ENCODE peak calls at places on chromosomes 7 and 10, in eight cellular contexts. M, K, V, Z, T, I, G and P are unnamed samples.

GRCh38 chr10:117677239-117677638 is 134.7 kb downstream of the EMX2 start:
- DNase-seq in M (no peak), K (no peak), V (no peak), Z (no peak), T (no peak), I (no peak), G (no peak), P (no peak)

GRCh38 chr10:92124524-92125168 is 166.2 kb downstream of the CPEB3 start:
- DNase-seq in M (peak), K (peak), V (peak), Z (no peak), T (no peak), I (peak), G (no peak), P (peak)

GRCh38 chr10:127976286-127976685 is 69.4 kb downstream of the PTPRE start:
- DNase-seq in M (no peak), K (no peak), V (no peak), Z (no peak), T (no peak), I (no peak), G (no peak), P (no peak)

GRCh38 chr7:49911906-49912305 is 138.5 kb downstream of the VWC2 start:
- DNase-seq in M (no peak), K (no peak), V (no peak), Z (no peak), T (no peak), I (no peak), G (no peak), P (no peak)

GRCh38 chr10:15621116-15621515 is 98.6 kb downstream of the ITGA8 start:
- DNase-seq in M (no peak), K (no peak), V (no peak), Z (no peak), T (no peak), I (no peak), G (no peak), P (no peak)

GRCh38 chr7:33837356-33837851 is 67.9 kb upstream of the BMPER start:
- DNase-seq in M (no peak), K (no peak), V (no peak), Z (no peak), T (no peak), I (no peak), G (no peak), P (no peak)

GRCh38 chr7:101632641-101633040 is 3.5 kb upstream of the MYL10 start:
- DNase-seq in M (no peak), K (peak), V (no peak), Z (no peak), T (no peak), I (no peak), G (no peak), P (no peak)

GRCh38 chr7:66348959-66349358 is 143.8 kb downstream of the TPST1 start:
- DNase-seq in M (no peak), K (no peak), V (no peak), Z (no peak), T (peak), I (no peak), G (no peak), P (no peak)

GRCh38 chr10:50447691-50448090 is 176.1 kb downstream of the SGMS1 start:
- DNase-seq in M (no peak), K (no peak), V (no peak), Z (no peak), T (no peak), I (no peak), G (no peak), P (no peak)

GRCh38 chr7:139297795-139298194 is 43.3 kb upstream of the FMC1 start:
- DNase-seq in M (no peak), K (peak), V (no peak), Z (no peak), T (no peak), I (no peak), G (no peak), P (no peak)

GRCh38 chr10:43205681-43206390 is 61.0 kb downstream of the RASGEF1A start:
- DNase-seq in M (peak), K (no peak), V (no peak), Z (peak), T (peak), I (no peak), G (no peak), P (no peak)

GRCh38 chr7:150996289-150997074 is 5.7 kb downstream of the NOS3 start:
- DNase-seq in M (no peak), K (no peak), V (no peak), Z (no peak), T (no peak), I (no peak), G (no peak), P (no peak)

GRCh38 chr10:131692686-131693334 is 208.0 kb upstream of the PPP2R2D start:
- DNase-seq in M (no peak), K (no peak), V (no peak), Z (no peak), T (peak), I (no peak), G (no peak), P (no peak)

GRCh38 chr7:43847496-43847895 is 21.8 kb downstream of the MRPS24 start:
- DNase-seq in M (no peak), K (no peak), V (peak), Z (no peak), T (no peak), I (no peak), G (no peak), P (no peak)

GRCh38 chr7:35334511-35334910 is 80.6 kb upstream of the TBX20 start:
- DNase-seq in M (no peak), K (no peak), V (no peak), Z (no peak), T (no peak), I (no peak), G (no peak), P (no peak)

GRCh38 chr7:131945313-131945831 is 388.9 kb upstream of the PODXL start:
- DNase-seq in M (peak), K (peak), V (peak), Z (peak), T (no peak), I (peak), G (no peak), P (peak)

GRCh38 chr10:30028006-30028441 is 31.4 kb downstream of the JCAD start:
- DNase-seq in M (peak), K (no peak), V (peak), Z (no peak), T (no peak), I (no peak), G (no peak), P (no peak)

GRCh38 chr10:17199351-17199804 is 2.1 kb downstream of the TRDMT1 start:
- DNase-seq in M (no peak), K (no peak), V (peak), Z (no peak), T (no peak), I (no peak), G (no peak), P (peak)

GRCh38 chr7:38656976-38657375 is 25.8 kb upstream of the AMPH start:
- DNase-seq in M (no peak), K (no peak), V (no peak), Z (no peak), T (no peak), I (no peak), G (no peak), P (peak)

GRCh38 chr10:75612904-75613684 is 181.7 kb downstream of the LRMDA start:
- DNase-seq in M (no peak), K (no peak), V (peak), Z (no peak), T (no peak), I (no peak), G (no peak), P (peak)

GRCh38 chr10:31145986-31146385 is 114.3 kb upstream of the ZNF438 start:
- DNase-seq in M (no peak), K (no peak), V (no peak), Z (no peak), T (no peak), I (no peak), G (no peak), P (no peak)

GRCh38 chr7:101241015-101241363 is 3.4 kb upstream of the CLDN15 start:
- DNase-seq in M (no peak), K (no peak), V (no peak), Z (no peak), T (no peak), I (no peak), G (no peak), P (no peak)

GRCh38 chr10:16776896-16777295 is 40.3 kb downstream of the RSU1 start:
- DNase-seq in M (no peak), K (no peak), V (no peak), Z (no peak), T (no peak), I (no peak), G (no peak), P (no peak)